ENCODE peak calls at places on chromosomes 5 and 9, in eight cellular contexts. C, U, X, Z, N, P, B and M are unnamed samples.

GRCh38 chr9:89475891-89476440 is 21.9 kb downstream of the SEMA4D start:
- DNase-seq in C (no peak), Z (no peak), X (no peak), N (no peak), B (no peak), U (no peak), P (peak; percentile 22), M (peak; percentile 65)

GRCh38 chr9:96203867-96204412 is 98.0 kb downstream of the HSD17B3 start:
- DNase-seq in B (no peak), P (no peak), X (no peak), Z (no peak), N (no peak), U (no peak), C (no peak), M (peak; percentile 70)

GRCh38 chr9:85056203-85056572 is 386.7 kb downstream of the NTRK2 start:
- DNase-seq in C (no peak), Z (no peak), N (no peak), B (no peak), U (no peak), P (no peak), X (no peak), M (no peak)

GRCh38 chr9:128946945-128947422 is 419 bp downstream of the DOLK start:
- DNase-seq in X (peak; percentile 24), Z (peak; percentile 33), U (no peak), P (peak; percentile 76), B (no peak), N (no peak), C (peak; percentile 13), M (peak; percentile 82)

GRCh38 chr9:100554935-100555401 is 22.9 kb upstream of the CAVIN4 start:
- DNase-seq in Z (no peak), C (no peak), P (no peak), X (no peak), B (no peak), U (no peak), N (no peak), M (no peak)

GRCh38 chr5:33984671-33985124 is at the start of gene SLC45A2:
- DNase-seq in B (no peak), C (no peak), N (no peak), Z (no peak), P (no peak), X (no peak), U (no peak), M (no peak)

GRCh38 chr9:35741740-35742139 is 7.3 kb downstream of the GBA2 start:
- DNase-seq in Z (no peak), C (no peak), X (no peak), P (no peak), U (no peak), N (no peak), B (no peak), M (no peak)

GRCh38 chr9:33117816-33118215 is 41.3 kb upstream of the SMU1 start:
- DNase-seq in X (no peak), U (no peak), Z (no peak), P (peak; percentile 62), N (no peak), C (no peak), B (no peak), M (peak; percentile 60)

GRCh38 chr5:158776681-158777080 is 323.0 kb downstream of the EBF1 start:
- DNase-seq in Z (no peak), X (no peak), U (no peak), C (no peak), B (no peak), P (no peak), N (no peak), M (no peak)

GRCh38 chr9:126763130-126763764 is 41.6 kb upstream of the ZBTB43 start:
- DNase-seq in Z (no peak), N (no peak), B (no peak), U (no peak), C (no peak), P (no peak), X (peak; percentile 77), M (no peak)

GRCh38 chr5:92332039-92332438 is 948.9 kb upstream of the ARRDC3 start:
- DNase-seq in N (no peak), U (no peak), B (no peak), X (peak; percentile 26), P (no peak), C (no peak), Z (no peak), M (no peak)

GRCh38 chr5:149959406-149960236 is 937 bp upstream of the SLC26A2 start:
- DNase-seq in X (peak; percentile 92), C (peak; percentile 20), Z (no peak), B (no peak), P (no peak), N (peak; percentile 52), U (no peak), M (no peak)

GRCh38 chr5:11599499-11599898 is 304.7 kb downstream of the CTNND2 start:
- DNase-seq in P (no peak), C (no peak), Z (no peak), B (peak; percentile 32), N (no peak), U (no peak), X (no peak), M (no peak)

DNA sequence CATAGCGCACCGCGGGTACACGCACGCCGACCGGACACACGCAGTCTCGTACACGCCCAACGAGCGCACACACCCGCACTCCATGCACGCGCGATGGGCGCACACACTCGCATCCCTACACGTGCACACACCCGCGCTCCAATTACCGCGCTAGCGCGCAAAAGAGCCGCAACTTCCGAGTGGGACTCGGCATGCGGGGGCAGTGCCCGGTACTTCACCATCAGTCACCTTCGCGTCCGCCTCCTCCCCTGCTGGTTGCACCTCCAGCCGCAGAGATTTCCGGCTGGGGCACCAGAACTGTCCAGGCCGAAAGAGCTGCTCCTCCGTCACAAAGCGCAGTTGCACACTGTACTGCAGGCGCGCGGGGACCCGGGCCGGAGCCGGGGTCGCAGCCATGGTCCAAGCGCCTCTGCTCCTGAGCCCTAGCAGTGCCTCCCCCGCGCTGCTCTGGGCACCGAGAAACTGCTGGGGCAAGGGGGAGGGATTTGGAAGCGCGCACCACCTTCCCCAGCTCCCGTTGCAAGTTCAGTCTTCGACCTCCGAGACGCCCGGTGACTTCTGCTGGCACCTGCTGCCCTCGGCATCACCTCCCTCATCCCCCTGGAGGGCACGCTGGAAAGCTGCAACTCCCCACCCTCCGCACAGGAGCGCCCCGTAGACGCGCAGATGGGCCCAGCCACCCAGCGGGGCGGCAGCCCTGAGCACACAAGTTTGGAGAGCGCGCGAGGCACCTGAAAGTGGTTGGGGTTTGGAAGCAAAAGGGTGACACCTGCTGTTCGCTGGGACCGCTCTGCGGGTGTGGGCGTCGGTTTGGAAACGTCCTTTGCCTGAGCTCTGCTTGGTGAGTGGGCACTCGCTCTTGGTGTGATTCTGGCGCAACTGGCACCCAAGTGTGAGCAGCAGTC is 337.4 kb upstream of the PUM3 start:
- DNase-seq in X (peak; percentile 48), P (no peak), C (no peak), B (peak; percentile 64), N (peak; percentile 83), U (peak; percentile 16), Z (peak; percentile 39), M (no peak)
- TF ChIP-seq EP300 in X (no peak), P (no peak), C (no peak), B (no peak), N (no peak), U (no peak), Z (no peak), M (no peak)

GRCh38 chr5:152514827-152515397 is 109.8 kb upstream of the NMUR2 start:
- DNase-seq in N (no peak), P (no peak), U (no peak), X (peak; percentile 31), Z (no peak), C (no peak), B (peak; percentile 18), M (no peak)

GRCh38 chr5:152511531-152512132 is 106.6 kb upstream of the NMUR2 start:
- DNase-seq in Z (no peak), X (no peak), C (no peak), P (no peak), N (no peak), U (no peak), B (no peak), M (no peak)
- H3K4me3 ChIP-seq in Z (no peak overlapping the region), X (no peak overlapping the region), C (no peak overlapping the region), P (no peak overlapping the region), N (no peak overlapping the region), U (no peak overlapping the region), B (no peak overlapping the region), M (no peak overlapping the region)

GRCh38 chr9:130015353-130016019 is 27.5 kb downstream of the FNBP1 start:
- DNase-seq in U (no peak), P (no peak), C (no peak), B (no peak), Z (no peak), N (no peak), X (no peak), M (no peak)

GRCh38 chr9:130008577-130008976 is 34.4 kb downstream of the FNBP1 start:
- DNase-seq in Z (no peak), X (no peak), B (peak; percentile 82), N (no peak), P (no peak), C (no peak), U (no peak), M (no peak)

GRCh38 chr9:130013326-130013725 is 29.7 kb downstream of the FNBP1 start:
- DNase-seq in N (no peak), X (no peak), Z (no peak), P (no peak), C (no peak), U (no peak), B (no peak), M (no peak)

GRCh38 chr9:130010151-130010988 is 32.6 kb downstream of the FNBP1 start:
- DNase-seq in B (no peak), C (no peak), N (no peak), Z (no peak), P (no peak), U (no peak), X (no peak), M (no peak)
- TF ChIP-seq POLR2A in B (no peak), C (no peak), N (no peak), Z (no peak), P (no peak), U (no peak), X (no peak), M (no peak)

GRCh38 chr9:123253204-123253603 is 15.2 kb downstream of the STRBP start:
- DNase-seq in U (no peak), B (no peak), Z (no peak), X (no peak), N (no peak), C (no peak), P (no peak), M (no peak)

GRCh38 chr9:123251741-123252140 is 16.6 kb downstream of the STRBP start:
- DNase-seq in B (no peak), X (no peak), C (no peak), Z (peak; percentile 56), P (no peak), N (no peak), U (no peak), M (no peak)

GRCh38 chr9:123250504-123250903 is 17.9 kb downstream of the STRBP start:
- DNase-seq in C (no peak), B (no peak), P (no peak), U (no peak), N (no peak), X (no peak), Z (no peak), M (no peak)

GRCh38 chr9:123248630-123249029 is 19.8 kb downstream of the STRBP start:
- DNase-seq in C (no peak), N (no peak), U (no peak), Z (no peak), B (no peak), X (no peak), P (no peak), M (no peak)

DNA sequence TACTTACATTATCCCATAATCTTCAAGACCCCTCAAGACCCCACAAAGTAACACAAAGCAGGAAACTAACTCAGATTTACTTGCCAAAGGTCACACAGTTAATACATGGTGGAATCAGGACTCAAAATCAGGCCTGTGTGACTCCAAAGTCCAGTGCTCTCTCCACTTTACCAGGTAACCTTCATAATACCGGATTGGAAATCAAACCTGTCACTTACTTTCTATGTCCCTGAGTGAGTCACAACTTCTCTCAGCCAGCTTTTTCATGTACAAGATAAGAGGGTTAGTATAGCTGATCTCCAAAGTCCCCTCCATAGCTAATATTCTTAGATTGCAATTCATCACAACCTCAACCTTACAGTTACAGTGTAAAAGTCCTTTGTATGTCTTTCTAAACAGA is 17.1 kb downstream of the STRBP start:
- DNase-seq in X (no peak), Z (no peak), N (no peak), P (no peak), U (no peak), C (no peak), B (peak; percentile 23), M (no peak)
- TF ChIP-seq EP300 in X (no peak), Z (no peak), N (no peak), P (no peak), U (no peak), C (no peak), B (no peak), M (no peak)